ENCODE peak calls at places on chromosome 11, in ten cellular contexts. U, Q, K, I, M, Y, H, L, B and P are unnamed samples.

GRCh38 chr11:16610738-16611388 is 127.6 kb upstream of the C11orf58 start:
- DNase-seq in U (no peak), Q (peak), K (no peak), I (no peak), M (no peak), Y (peak), H (no peak), L (no peak), B (no peak), P (no peak)

GRCh38 chr11:119062779-119063178 is 4.8 kb upstream of the VPS11 start:
- DNase-seq in U (no peak), Q (no peak), K (no peak), I (peak), M (peak), Y (no peak), H (no peak), L (no peak), B (peak), P (no peak)

GRCh38 chr11:59755701-59756495 is 722 bp downstream of the STX3 start:
- DNase-seq in U (peak), Q (peak), K (peak), I (peak), M (no peak), Y (peak), H (peak), L (peak), B (peak), P (peak)

GRCh38 chr11:43285826-43286225 is 26.0 kb upstream of the API5 start:
- DNase-seq in U (no peak), Q (no peak), K (no peak), I (no peak), M (no peak), Y (no peak), H (no peak), L (no peak), B (no peak), P (no peak)

GRCh38 chr11:16099501-16099900 is 256.8 kb downstream of the SOX6 start:
- DNase-seq in U (no peak), Q (no peak), K (no peak), I (no peak), M (no peak), Y (no peak), H (no peak), L (no peak), B (no peak), P (no peak)

GRCh38 chr11:3199537-3200295 is 18.9 kb downstream of the MRGPRG start:
- DNase-seq in U (no peak), Q (no peak), K (no peak), I (no peak), M (no peak), Y (no peak), H (no peak), L (no peak), B (no peak), P (no peak)

GRCh38 chr11:66749091-66749490 is 20.1 kb upstream of the SPTBN2 start:
- DNase-seq in U (no peak), Q (no peak), K (no peak), I (no peak), M (no peak), Y (no peak), H (no peak), L (no peak), B (no peak), P (no peak)

GRCh38 chr11:44814881-44815592 is 88.3 kb downstream of the TSPAN18 start:
- DNase-seq in U (no peak), Q (no peak), K (no peak), I (no peak), M (no peak), Y (no peak), H (no peak), L (no peak), B (no peak), P (no peak)

GRCh38 chr11:120562806-120563425 is 51.4 kb downstream of the GRIK4 start:
- DNase-seq in U (no peak), Q (no peak), K (no peak), I (no peak), M (no peak), Y (no peak), H (no peak), L (no peak), B (no peak), P (no peak)

GRCh38 chr11:95674669-95675358 is 114.8 kb downstream of the FAM76B start:
- DNase-seq in U (no peak), Q (no peak), K (no peak), I (no peak), M (no peak), Y (no peak), H (no peak), L (no peak), B (no peak), P (no peak)

GRCh38 chr11:75873417-75874148 is 58.6 kb downstream of the UVRAG start:
- DNase-seq in U (no peak), Q (no peak), K (no peak), I (no peak), M (no peak), Y (no peak), H (no peak), L (no peak), B (no peak), P (no peak)

GRCh38 chr11:83044958-83045712 is 26.6 kb downstream of the RAB30 start:
- DNase-seq in U (no peak), Q (no peak), K (no peak), I (peak), M (peak), Y (no peak), H (no peak), L (no peak), B (no peak), P (no peak)

GRCh38 chr11:15199693-15200092 is 85.0 kb downstream of the INSC start:
- DNase-seq in U (no peak), Q (no peak), K (no peak), I (no peak), M (no peak), Y (no peak), H (peak), L (no peak), B (peak), P (no peak)

GRCh38 chr11:120707098-120707497 is 195.6 kb downstream of the GRIK4 start:
- DNase-seq in U (no peak), Q (no peak), K (no peak), I (no peak), M (no peak), Y (no peak), H (no peak), L (no peak), B (no peak), P (no peak)

GRCh38 chr11:22903782-22904181 is 43.5 kb upstream of the CCDC179 start:
- DNase-seq in U (no peak), Q (no peak), K (no peak), I (no peak), M (no peak), Y (no peak), H (no peak), L (no peak), B (no peak), P (no peak)

GRCh38 chr11:66328036-66328306 is 8.3 kb downstream of the RIN1 start:
- DNase-seq in U (no peak), Q (no peak), K (no peak), I (no peak), M (no peak), Y (no peak), H (no peak), L (no peak), B (no peak), P (no peak)

GRCh38 chr11:114264381-114264780 is 31.8 kb upstream of the NNMT start:
- DNase-seq in U (no peak), Q (no peak), K (no peak), I (no peak), M (no peak), Y (no peak), H (no peak), L (no peak), B (no peak), P (no peak)

GRCh38 chr11:120034176-120034575 is 103.7 kb downstream of the TRIM29 start:
- DNase-seq in U (no peak), Q (no peak), K (no peak), I (no peak), M (no peak), Y (no peak), H (no peak), L (no peak), B (no peak), P (no peak)

GRCh38 chr11:123203471-123203870 is 8.4 kb upstream of the CLMP start:
- DNase-seq in U (no peak), Q (no peak), K (no peak), I (no peak), M (no peak), Y (no peak), H (no peak), L (no peak), B (no peak), P (no peak)

GRCh38 chr11:3867209-3868071 is 12.0 kb downstream of the STIM1 start:
- DNase-seq in U (peak), Q (no peak), K (no peak), I (peak), M (no peak), Y (peak), H (no peak), L (no peak), B (peak), P (no peak)

GRCh38 chr11:67268036-67268683 is 1.9 kb downstream of the GRK2 start:
- DNase-seq in U (no peak), Q (no peak), K (peak), I (no peak), M (no peak), Y (no peak), H (no peak), L (peak), B (no peak), P (no peak)

GRCh38 chr11:32333335-32333991 is 101.9 kb downstream of the WT1 start:
- DNase-seq in U (no peak), Q (peak), K (peak), I (no peak), M (peak), Y (peak), H (no peak), L (peak), B (peak), P (peak)

GRCh38 chr11:111975076-111975806 is 38.1 kb downstream of the DIXDC1 start:
- DNase-seq in U (no peak), Q (no peak), K (no peak), I (no peak), M (no peak), Y (no peak), H (no peak), L (no peak), B (no peak), P (no peak)

GRCh38 chr11:65530157-65530496 is 5.2 kb downstream of the SCYL1 start:
- DNase-seq in U (no peak), Q (peak), K (no peak), I (no peak), M (no peak), Y (no peak), H (no peak), L (no peak), B (no peak), P (no peak)

GRCh38 chr11:126337472-126338241 is 17.8 kb upstream of the ST3GAL4 start:
- DNase-seq in U (peak), Q (no peak), K (no peak), I (no peak), M (no peak), Y (peak), H (no peak), L (no peak), B (no peak), P (no peak)

GRCh38 chr11:117366183-117366582 is 38.5 kb downstream of the CEP164 start:
- DNase-seq in U (no peak), Q (no peak), K (no peak), I (no peak), M (no peak), Y (peak), H (no peak), L (no peak), B (no peak), P (no peak)

GRCh38 chr11:28585007-28585406 is 476.8 kb downstream of the METTL15 start:
- DNase-seq in U (no peak), Q (no peak), K (no peak), I (no peak), M (peak), Y (no peak), H (no peak), L (no peak), B (no peak), P (no peak)

GRCh38 chr11:131392528-131393255 is 22.3 kb downstream of the NTM start:
- DNase-seq in U (no peak), Q (peak), K (no peak), I (peak), M (no peak), Y (peak), H (no peak), L (no peak), B (no peak), P (no peak)

GRCh38 chr11:134951305-134951700 is 539.3 kb upstream of the B3GAT1 start:
- DNase-seq in U (no peak), Q (no peak), K (no peak), I (no peak), M (no peak), Y (no peak), H (no peak), L (no peak), B (no peak), P (no peak)

GRCh38 chr11:5937868-5938602 is 4.0 kb upstream of the OR56A3 start:
- DNase-seq in U (no peak), Q (no peak), K (no peak), I (no peak), M (no peak), Y (no peak), H (no peak), L (no peak), B (no peak), P (no peak)

GRCh38 chr11:66846671-66847091 is 3.4 kb downstream of the RCE1 start:
- DNase-seq in U (no peak), Q (no peak), K (peak), I (no peak), M (no peak), Y (no peak), H (no peak), L (no peak), B (peak), P (no peak)

GRCh38 chr11:110838808-110839207 is 126.6 kb upstream of the ARHGAP20 start:
- DNase-seq in U (no peak), Q (no peak), K (no peak), I (no peak), M (no peak), Y (no peak), H (no peak), L (no peak), B (no peak), P (no peak)

GRCh38 chr11:114134870-114135269 is 75.4 kb downstream of the ZBTB16 start:
- DNase-seq in U (no peak), Q (no peak), K (no peak), I (no peak), M (no peak), Y (no peak), H (no peak), L (no peak), B (no peak), P (no peak)

GRCh38 chr11:131223198-131223975 is 147.0 kb upstream of the NTM start:
- DNase-seq in U (no peak), Q (no peak), K (no peak), I (no peak), M (no peak), Y (no peak), H (no peak), L (no peak), B (no peak), P (no peak)

GRCh38 chr11:13302440-13302958 is 24.9 kb downstream of the BMAL1 start:
- DNase-seq in U (no peak), Q (no peak), K (no peak), I (no peak), M (no peak), Y (no peak), H (no peak), L (no peak), B (no peak), P (no peak)

GRCh38 chr11:67468056-67468455 is 995 bp downstream of the TMEM134 start:
- DNase-seq in U (no peak), Q (no peak), K (peak), I (no peak), M (no peak), Y (no peak), H (no peak), L (no peak), B (peak), P (no peak)

GRCh38 chr11:120303004-120303637 is 22.0 kb upstream of the TLCD5 start:
- DNase-seq in U (peak), Q (peak), K (peak), I (peak), M (no peak), Y (peak), H (no peak), L (peak), B (peak), P (peak)

GRCh38 chr11:59158206-59159068 is 13.5 kb upstream of the DTX4 start:
- DNase-seq in U (no peak), Q (peak), K (no peak), I (peak), M (peak), Y (peak), H (no peak), L (peak), B (peak), P (peak)

GRCh38 chr11:6755303-6755952 is 16.3 kb downstream of the OR2AG2 start:
- DNase-seq in U (peak), Q (peak), K (no peak), I (peak), M (peak), Y (peak), H (no peak), L (peak), B (peak), P (peak)

GRCh38 chr11:27204527-27204926 is 158.5 kb downstream of the CCDC34 start:
- DNase-seq in U (no peak), Q (no peak), K (no peak), I (peak), M (no peak), Y (no peak), H (no peak), L (peak), B (no peak), P (no peak)
- TF ChIP-seq CTCF in U (no peak), Q (no peak), K (no peak), I (peak), M (peak), Y (no peak), H (no peak), L (peak), B (no peak), P (peak)

GRCh38 chr11:11521306-11522002 is 100.4 kb downstream of the GALNT18 start:
- DNase-seq in U (no peak), Q (no peak), K (no peak), I (no peak), M (no peak), Y (no peak), H (no peak), L (no peak), B (no peak), P (no peak)

GRCh38 chr11:11514246-11514645 is 107.6 kb downstream of the GALNT18 start:
- DNase-seq in U (no peak), Q (no peak), K (no peak), I (no peak), M (no peak), Y (no peak), H (no peak), L (no peak), B (no peak), P (no peak)

GRCh38 chr11:11524436-11525038 is 97.3 kb downstream of the GALNT18 start:
- DNase-seq in U (no peak), Q (no peak), K (no peak), I (no peak), M (no peak), Y (no peak), H (no peak), L (no peak), B (no peak), P (no peak)

GRCh38 chr11:11520231-11521015 is 101.4 kb downstream of the GALNT18 start:
- DNase-seq in U (no peak), Q (no peak), K (no peak), I (no peak), M (no peak), Y (no peak), H (no peak), L (no peak), B (no peak), P (no peak)

DNA sequence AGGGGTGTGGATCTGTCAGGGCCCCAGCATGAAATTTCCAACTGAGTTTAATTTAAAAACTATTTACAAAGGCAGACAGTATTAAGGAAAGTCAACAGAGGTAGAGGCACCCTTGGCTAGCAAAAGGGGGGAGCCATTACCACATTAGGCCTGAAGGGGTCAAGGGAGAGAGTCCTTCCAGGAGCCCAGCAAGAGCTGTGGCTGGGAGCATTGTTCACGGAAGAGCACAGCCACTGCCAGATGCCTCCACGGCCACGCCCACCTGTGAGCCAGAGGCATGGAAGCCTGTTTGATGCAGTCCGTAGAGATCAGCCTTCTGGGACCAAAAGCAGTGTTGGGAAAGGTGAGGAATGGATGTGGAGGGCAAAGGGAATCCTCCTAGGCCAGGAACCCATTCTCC is 102.6 kb downstream of the GALNT18 start:
- DNase-seq in U (peak), Q (peak), K (no peak), I (no peak), M (no peak), Y (no peak), H (no peak), L (no peak), B (no peak), P (no peak)
- TF ChIP-seq CTCF in U (peak), Q (no peak), K (no peak), I (no peak), M (no peak), Y (no peak), H (no peak), L (no peak), B (no peak), P (peak)

DNA sequence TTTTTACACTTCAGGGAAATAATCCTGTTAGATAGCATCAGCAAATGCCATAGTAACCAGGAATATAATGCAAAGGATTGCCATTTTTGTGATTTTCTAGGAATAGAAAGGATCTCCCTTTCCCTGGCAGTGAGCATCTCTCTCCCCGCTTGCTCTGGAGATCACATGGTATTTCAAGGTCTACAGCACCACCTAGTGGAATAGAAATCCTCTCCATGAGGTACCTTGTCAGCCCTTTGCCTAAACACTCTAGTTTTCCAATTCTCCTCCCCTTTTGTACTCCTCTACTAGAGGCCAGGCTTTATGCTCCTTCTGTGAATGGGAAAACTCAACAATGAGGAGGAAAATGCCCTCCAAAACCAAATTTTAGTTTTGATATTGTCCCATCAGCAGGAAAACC is 78.4 kb downstream of the XRRA1 start:
- DNase-seq in U (peak), Q (no peak), K (no peak), I (peak), M (no peak), Y (no peak), H (no peak), L (no peak), B (no peak), P (no peak)
- TF ChIP-seq CTCF in U (peak), Q (no peak), K (no peak), I (peak), M (peak), Y (peak), H (no peak), L (peak), B (no peak), P (no peak)

GRCh38 chr11:69640995-69641581 is at the start of gene CCND1:
- DNase-seq in U (peak), Q (peak), K (no peak), I (peak), M (peak), Y (peak), H (peak), L (peak), B (peak), P (peak)
- TF ChIP-seq CTCF in U (peak), Q (no peak), K (no peak), I (peak), M (no peak), Y (peak), H (peak), L (no peak), B (no peak), P (peak)

GRCh38 chr11:34358258-34358665 is 452 bp upstream of the ABTB2 start:
- DNase-seq in U (peak), Q (peak), K (peak), I (peak), M (no peak), Y (peak), H (peak), L (no peak), B (peak), P (peak)

GRCh38 chr11:34357646-34358257 is at the start of gene ABTB2:
- DNase-seq in U (peak), Q (peak), K (peak), I (peak), M (peak), Y (peak), H (peak), L (peak), B (peak), P (peak)

GRCh38 chr11:34358666-34359547 is 1.1 kb upstream of the ABTB2 start:
- DNase-seq in U (peak), Q (peak), K (peak), I (peak), M (peak), Y (peak), H (peak), L (peak), B (peak), P (peak)

GRCh38 chr11:34360056-34360455 is 2.2 kb upstream of the ABTB2 start:
- DNase-seq in U (no peak), Q (no peak), K (no peak), I (no peak), M (no peak), Y (no peak), H (no peak), L (no peak), B (no peak), P (no peak)

GRCh38 chr11:34359548-34359891 is 1.7 kb upstream of the ABTB2 start:
- DNase-seq in U (no peak), Q (no peak), K (no peak), I (no peak), M (no peak), Y (no peak), H (no peak), L (no peak), B (no peak), P (no peak)
- TF ChIP-seq CTCF in U (no peak), Q (peak), K (no peak), I (no peak), M (no peak), Y (no peak), H (peak), L (peak), B (peak), P (peak)

GRCh38 chr11:124892750-124893454 is 4.8 kb downstream of the ROBO4 start:
- DNase-seq in U (no peak), Q (no peak), K (no peak), I (no peak), M (no peak), Y (no peak), H (no peak), L (no peak), B (no peak), P (no peak)
- TF ChIP-seq CTCF in U (no peak), Q (no peak), K (no peak), I (no peak), M (no peak), Y (no peak), H (no peak), L (no peak), B (no peak), P (no peak)